ENCODE peak calls at places on chromosomes 3 and 15, in nine cellular contexts. One of them, this sample, is unnamed.

GRCh38 chr15:33135355-33135781 is 59.1 kb downstream of the FMN1 start:
- DNase-seq in HS-5: no peak
- DNase-seq in uterus: no peak
- DNase-seq in HCT116: no peak
- DNase-seq in H7: no peak
- DNase-seq in naive thymus-derived CD8-positive, alpha-beta T cell: no peak
- DNase-seq in Panc1: no peak
- DNase-seq in activated CD4-positive, CD25-positive, alpha-beta regulatory T cell: no peak
- DNase-seq in GM23248: peak
- DNase-seq in this sample: no peak

GRCh38 chr3:147354621-147355020 is 51.7 kb downstream of the ZIC4 start:
- DNase-seq in naive thymus-derived CD8-positive, alpha-beta T cell: no peak
- DNase-seq in HCT116: no peak
- DNase-seq in uterus: no peak
- DNase-seq in GM23248: no peak
- DNase-seq in activated CD4-positive, CD25-positive, alpha-beta regulatory T cell: no peak
- DNase-seq in HS-5: no peak
- DNase-seq in Panc1: no peak
- DNase-seq in H7: no peak
- DNase-seq in this sample: no peak

GRCh38 chr3:8153778-8154177 is 347.8 kb upstream of the LMCD1 start:
- DNase-seq in GM23248: no peak
- DNase-seq in HS-5: no peak
- DNase-seq in naive thymus-derived CD8-positive, alpha-beta T cell: no peak
- DNase-seq in H7: no peak
- DNase-seq in Panc1: no peak
- DNase-seq in HCT116: no peak
- DNase-seq in activated CD4-positive, CD25-positive, alpha-beta regulatory T cell: no peak
- DNase-seq in uterus: no peak
- DNase-seq in this sample: no peak

GRCh38 chr3:64234571-64234970 is 9.3 kb upstream of the PRICKLE2 start:
- DNase-seq in GM23248: no peak
- DNase-seq in HCT116: no peak
- DNase-seq in uterus: no peak
- DNase-seq in Panc1: no peak
- DNase-seq in H7: no peak
- DNase-seq in HS-5: no peak
- DNase-seq in activated CD4-positive, CD25-positive, alpha-beta regulatory T cell: no peak
- DNase-seq in naive thymus-derived CD8-positive, alpha-beta T cell: no peak
- DNase-seq in this sample: no peak

GRCh38 chr15:78302579-78302978 is 3.2 kb upstream of the SKIC8 start:
- DNase-seq in HS-5: peak
- DNase-seq in GM23248: peak
- DNase-seq in H7: no peak
- DNase-seq in uterus: no peak
- DNase-seq in Panc1: no peak
- DNase-seq in activated CD4-positive, CD25-positive, alpha-beta regulatory T cell: no peak
- DNase-seq in HCT116: no peak
- DNase-seq in naive thymus-derived CD8-positive, alpha-beta T cell: no peak
- DNase-seq in this sample: no peak

GRCh38 chr3:37945803-37946530 is 44.6 kb upstream of the VILL start:
- DNase-seq in uterus: peak
- DNase-seq in naive thymus-derived CD8-positive, alpha-beta T cell: no peak
- DNase-seq in HS-5: no peak
- DNase-seq in Panc1: no peak
- DNase-seq in H7: no peak
- DNase-seq in activated CD4-positive, CD25-positive, alpha-beta regulatory T cell: no peak
- DNase-seq in GM23248: peak
- DNase-seq in HCT116: peak
- DNase-seq in this sample: no peak

GRCh38 chr3:133271491-133271890 is 128.4 kb upstream of the BFSP2 start:
- DNase-seq in HS-5: no peak
- DNase-seq in uterus: no peak
- DNase-seq in naive thymus-derived CD8-positive, alpha-beta T cell: no peak
- DNase-seq in activated CD4-positive, CD25-positive, alpha-beta regulatory T cell: no peak
- DNase-seq in HCT116: no peak
- DNase-seq in H7: peak
- DNase-seq in Panc1: no peak
- DNase-seq in GM23248: peak
- DNase-seq in this sample: no peak

GRCh38 chr15:68574051-68574450 is 4.7 kb upstream of the CORO2B start:
- DNase-seq in HCT116: no peak
- DNase-seq in HS-5: no peak
- DNase-seq in H7: no peak
- DNase-seq in activated CD4-positive, CD25-positive, alpha-beta regulatory T cell: no peak
- DNase-seq in naive thymus-derived CD8-positive, alpha-beta T cell: no peak
- DNase-seq in Panc1: no peak
- DNase-seq in uterus: no peak
- DNase-seq in GM23248: no peak
- DNase-seq in this sample: no peak

GRCh38 chr15:72733941-72734738 is 48.1 kb downstream of the BBS4 start:
- DNase-seq in HCT116: no peak
- DNase-seq in GM23248: no peak
- DNase-seq in uterus: no peak
- DNase-seq in H7: no peak
- DNase-seq in Panc1: no peak
- DNase-seq in naive thymus-derived CD8-positive, alpha-beta T cell: no peak
- DNase-seq in HS-5: no peak
- DNase-seq in activated CD4-positive, CD25-positive, alpha-beta regulatory T cell: no peak
- DNase-seq in this sample: no peak

GRCh38 chr15:55277116-55277564 is 12.5 kb downstream of the RAB27A start:
- DNase-seq in uterus: no peak
- DNase-seq in activated CD4-positive, CD25-positive, alpha-beta regulatory T cell: no peak
- DNase-seq in GM23248: no peak
- DNase-seq in H7: no peak
- DNase-seq in naive thymus-derived CD8-positive, alpha-beta T cell: peak
- DNase-seq in Panc1: no peak
- DNase-seq in HS-5: no peak
- DNase-seq in HCT116: no peak
- DNase-seq in this sample: peak

GRCh38 chr15:92503889-92504288 is 110.2 kb downstream of the ST8SIA2 start:
- DNase-seq in HS-5: no peak
- DNase-seq in GM23248: no peak
- DNase-seq in H7: peak
- DNase-seq in Panc1: no peak
- DNase-seq in HCT116: no peak
- DNase-seq in uterus: no peak
- DNase-seq in activated CD4-positive, CD25-positive, alpha-beta regulatory T cell: no peak
- DNase-seq in naive thymus-derived CD8-positive, alpha-beta T cell: no peak
- DNase-seq in this sample: no peak

GRCh38 chr3:47362704-47363103 is 18.1 kb upstream of the PTPN23 start:
- DNase-seq in GM23248: no peak
- DNase-seq in Panc1: no peak
- DNase-seq in HCT116: no peak
- DNase-seq in H7: no peak
- DNase-seq in activated CD4-positive, CD25-positive, alpha-beta regulatory T cell: no peak
- DNase-seq in naive thymus-derived CD8-positive, alpha-beta T cell: peak
- DNase-seq in uterus: no peak
- DNase-seq in HS-5: no peak
- DNase-seq in this sample: no peak

GRCh38 chr3:66115858-66116654 is 77.3 kb upstream of the MAGI1 start:
- DNase-seq in GM23248: peak
- DNase-seq in naive thymus-derived CD8-positive, alpha-beta T cell: no peak
- DNase-seq in Panc1: no peak
- DNase-seq in activated CD4-positive, CD25-positive, alpha-beta regulatory T cell: no peak
- DNase-seq in HCT116: peak
- DNase-seq in H7: peak
- DNase-seq in uterus: peak
- DNase-seq in HS-5: peak
- DNase-seq in this sample: no peak

GRCh38 chr3:147393261-147393964 is 12.9 kb downstream of the ZIC4 start:
- DNase-seq in H7: peak
- DNase-seq in Panc1: no peak
- DNase-seq in GM23248: peak
- DNase-seq in HCT116: no peak
- DNase-seq in uterus: no peak
- DNase-seq in naive thymus-derived CD8-positive, alpha-beta T cell: no peak
- DNase-seq in HS-5: no peak
- DNase-seq in activated CD4-positive, CD25-positive, alpha-beta regulatory T cell: no peak
- DNase-seq in this sample: no peak

GRCh38 chr3:21435871-21436270 is 315.1 kb downstream of the ZNF385D start:
- DNase-seq in GM23248: peak
- DNase-seq in activated CD4-positive, CD25-positive, alpha-beta regulatory T cell: no peak
- DNase-seq in uterus: no peak
- DNase-seq in naive thymus-derived CD8-positive, alpha-beta T cell: no peak
- DNase-seq in HCT116: no peak
- DNase-seq in H7: no peak
- DNase-seq in Panc1: peak
- DNase-seq in HS-5: peak
- DNase-seq in this sample: no peak

GRCh38 chr15:74896316-74896715 is 6.5 kb downstream of the MPI start:
- DNase-seq in HS-5: no peak
- DNase-seq in H7: no peak
- DNase-seq in Panc1: no peak
- DNase-seq in naive thymus-derived CD8-positive, alpha-beta T cell: no peak
- DNase-seq in activated CD4-positive, CD25-positive, alpha-beta regulatory T cell: no peak
- DNase-seq in HCT116: no peak
- DNase-seq in GM23248: no peak
- DNase-seq in uterus: no peak
- DNase-seq in this sample: no peak

This sample was measured in CD4-positive, alpha-beta T cell.